ENCODE peak calls at places on chromosomes 3 and 15, in four cellular contexts. Z, F, H and Y are unnamed samples.

GRCh38 chr15:45448516-45448915 is 70.2 kb upstream of the GATM start:
- DNase-seq in Z (no peak), F (no peak), H (no peak), Y (no peak)

GRCh38 chr3:79653242-79653830 is 114.5 kb downstream of the ROBO1 start:
- DNase-seq in H (no peak), F (no peak), Z (no peak), Y (no peak)

GRCh38 chr3:94036909-94037507 is 8.6 kb upstream of the STX19 start:
- DNase-seq in F (no peak), H (no peak), Z (no peak), Y (no peak)

GRCh38 chr3:13111173-13111873 is 38.1 kb upstream of the IQSEC1 start:
- DNase-seq in F (peak), Z (no peak), H (no peak), Y (no peak)

GRCh38 chr3:159378391-159378790 is 576.5 kb downstream of the MFSD1 start:
- DNase-seq in F (no peak), H (no peak), Z (no peak), Y (no peak)

GRCh38 chr15:75720787-75721461 is 8.3 kb upstream of the CSPG4 start:
- DNase-seq in F (peak), H (peak), Z (no peak), Y (no peak)

GRCh38 chr3:131397889-131398288 is 16.3 kb downstream of the NUDT16 start:
- DNase-seq in Z (no peak), F (no peak), H (no peak), Y (no peak)

GRCh38 chr3:49845694-49846093 is 10.7 kb downstream of the TRAIP start:
- DNase-seq in F (no peak), H (no peak), Z (no peak), Y (no peak)

GRCh38 chr15:87556886-87557285 is 699.7 kb downstream of the NTRK3 start:
- DNase-seq in H (no peak), F (no peak), Z (no peak), Y (no peak)

GRCh38 chr15:47548986-47549385 is 168.3 kb upstream of the SEMA6D start:
- DNase-seq in F (no peak), Z (no peak), H (no peak), Y (no peak)

GRCh38 chr15:65335278-65336055 is 31.0 kb downstream of the RNU5B-1 start:
- DNase-seq in F (no peak), Z (no peak), H (no peak), Y (no peak)

GRCh38 chr3:70740082-70740481 is 427.6 kb upstream of the MDFIC2 start:
- DNase-seq in Z (no peak), F (no peak), H (no peak), Y (no peak)

GRCh38 chr3:168267179-168267578 is 171.5 kb upstream of the GOLIM4 start:
- DNase-seq in F (no peak), Z (no peak), H (no peak), Y (no peak)